ENCODE peak calls at places on chromosomes 1 and 21, in four cellular contexts. One of them, this sample, is unnamed.

GRCh38 chr21:38679531-38679930 is 126.2 kb upstream of the ETS2 start:
- DNase-seq in H1: no peak
- DNase-seq in H9: no peak
- DNase-seq in IMR-90: peak
- DNase-seq in this sample: no peak

GRCh38 chr1:42930178-42931107 is 28.2 kb downstream of the SLC2A1 start:
- DNase-seq in H1: no peak
- DNase-seq in H9: no peak
- DNase-seq in IMR-90: no peak
- DNase-seq in this sample: no peak

GRCh38 chr1:170765712-170766330 is 101.9 kb downstream of the PRRX1 start:
- DNase-seq in H1: no peak
- DNase-seq in H9: no peak
- DNase-seq in IMR-90: peak
- DNase-seq in this sample: peak

GRCh38 chr1:43766086-43766784 is 58.9 kb downstream of the ST3GAL3 start:
- DNase-seq in H1: no peak
- DNase-seq in H9: peak
- DNase-seq in IMR-90: no peak
- DNase-seq in this sample: peak

GRCh38 chr1:110643886-110644285 is 30.9 kb downstream of the KCNA3 start:
- DNase-seq in H1: no peak
- DNase-seq in H9: no peak
- DNase-seq in IMR-90: no peak
- DNase-seq in this sample: no peak

GRCh38 chr1:64387382-64388066 is 82.4 kb upstream of the CACHD1 start:
- DNase-seq in H1: no peak
- DNase-seq in H9: no peak
- DNase-seq in IMR-90: no peak
- DNase-seq in this sample: no peak

GRCh38 chr1:158353333-158354038 is at the start of gene CD1E:
- DNase-seq in H1: no peak
- DNase-seq in H9: no peak
- DNase-seq in IMR-90: no peak
- DNase-seq in this sample: no peak

GRCh38 chr1:213983589-213984386 is 4.0 kb upstream of the PROX1 start:
- DNase-seq in H1: no peak
- DNase-seq in H9: no peak
- DNase-seq in IMR-90: no peak
- DNase-seq in this sample: peak

GRCh38 chr1:156498447-156499193 is 2.0 kb downstream of the MEF2D start:
- DNase-seq in H1: no peak
- DNase-seq in H9: no peak
- DNase-seq in IMR-90: peak
- DNase-seq in this sample: peak

GRCh38 chr21:45554477-45555175 is 12.4 kb upstream of the SLC19A1 start:
- DNase-seq in H1: no peak
- DNase-seq in H9: peak
- DNase-seq in IMR-90: peak
- DNase-seq in this sample: peak

GRCh38 chr1:53735681-53736080 is 3.3 kb downstream of the GLIS1 start:
- DNase-seq in H1: no peak
- DNase-seq in H9: no peak
- DNase-seq in IMR-90: no peak
- DNase-seq in this sample: no peak

GRCh38 chr1:236066828-236067386 is 2.0 kb upstream of the NID1 start:
- DNase-seq in H1: no peak
- DNase-seq in H9: no peak
- DNase-seq in IMR-90: no peak
- DNase-seq in this sample: no peak

GRCh38 chr1:59570524-59570923 is 244.2 kb upstream of the HOOK1 start:
- DNase-seq in H1: no peak
- DNase-seq in H9: no peak
- DNase-seq in IMR-90: peak
- DNase-seq in this sample: no peak

GRCh38 chr1:207828485-207829158 is 76.8 kb downstream of the CD46 start:
- DNase-seq in H1: peak
- DNase-seq in H9: peak
- DNase-seq in IMR-90: peak
- DNase-seq in this sample: peak

GRCh38 chr1:58206749-58207148 is 339.8 kb downstream of the OMA1 start:
- DNase-seq in H1: no peak
- DNase-seq in H9: no peak
- DNase-seq in IMR-90: no peak
- DNase-seq in this sample: no peak

GRCh38 chr1:207049974-207050391 is 1.0 kb downstream of the YOD1 start:
- DNase-seq in H1: no peak
- DNase-seq in H9: no peak
- DNase-seq in IMR-90: peak
- DNase-seq in this sample: peak

GRCh38 chr1:29963946-29964345 is 727.6 kb downstream of the PTPRU start:
- DNase-seq in H1: no peak
- DNase-seq in H9: peak
- DNase-seq in IMR-90: no peak
- DNase-seq in this sample: no peak

GRCh38 chr1:201511396-201511795 is 4.5 kb upstream of the CSRP1 start:
- DNase-seq in H1: no peak
- DNase-seq in H9: no peak
- DNase-seq in IMR-90: no peak
- DNase-seq in this sample: no peak

GRCh38 chr21:42468511-42469131 is 27.4 kb downstream of the RSPH1 start:
- DNase-seq in H1: no peak
- DNase-seq in H9: no peak
- DNase-seq in IMR-90: no peak
- DNase-seq in this sample: peak

GRCh38 chr1:201719812-201720521 is 109.0 kb upstream of the IPO9 start:
- DNase-seq in H1: no peak
- DNase-seq in H9: no peak
- DNase-seq in IMR-90: peak
- DNase-seq in this sample: peak

GRCh38 chr1:8816306-8816705 is 1.1 kb downstream of the RERE start:
- DNase-seq in H1: no peak
- DNase-seq in H9: no peak
- DNase-seq in IMR-90: peak
- DNase-seq in this sample: peak

GRCh38 chr1:43441894-43442632 is 11.7 kb downstream of the HYI start:
- DNase-seq in H1: no peak
- DNase-seq in H9: peak
- DNase-seq in IMR-90: no peak
- DNase-seq in this sample: no peak

GRCh38 chr21:25300632-25301031 is 306.6 kb downstream of the MRPL39 start:
- DNase-seq in H1: no peak
- DNase-seq in H9: no peak
- DNase-seq in IMR-90: no peak
- DNase-seq in this sample: peak

GRCh38 chr1:218516526-218516925 is 171.4 kb downstream of the TGFB2 start:
- DNase-seq in H1: no peak
- DNase-seq in H9: no peak
- DNase-seq in IMR-90: no peak
- DNase-seq in this sample: no peak

GRCh38 chr21:26715878-26716506 is 129.2 kb downstream of the ADAMTS1 start:
- DNase-seq in H1: no peak
- DNase-seq in H9: peak
- DNase-seq in IMR-90: peak
- DNase-seq in this sample: peak

GRCh38 chr21:25639167-25639921 is at the start of gene JAM2:
- DNase-seq in H1: no peak
- DNase-seq in H9: peak
- DNase-seq in IMR-90: peak
- DNase-seq in this sample: peak

GRCh38 chr1:17018849-17019248 is 7.1 kb upstream of the ATP13A2 start:
- DNase-seq in H1: no peak
- DNase-seq in H9: no peak
- DNase-seq in IMR-90: no peak
- DNase-seq in this sample: no peak

GRCh38 chr1:99681583-99681982 is 35.7 kb downstream of the PALMD start:
- DNase-seq in H1: no peak
- DNase-seq in H9: no peak
- DNase-seq in IMR-90: no peak
- DNase-seq in this sample: no peak

GRCh38 chr1:98205291-98206017 is 284.6 kb upstream of the DPYD start:
- DNase-seq in H1: peak
- DNase-seq in H9: no peak
- DNase-seq in IMR-90: no peak
- DNase-seq in this sample: peak

GRCh38 chr1:110687244-110687643 is 12.5 kb upstream of the KCNA3 start:
- DNase-seq in H1: no peak
- DNase-seq in H9: no peak
- DNase-seq in IMR-90: peak
- DNase-seq in this sample: no peak

GRCh38 chr1:50335914-50336313 is 87.3 kb downstream of the DMRTA2 start:
- DNase-seq in H1: no peak
- DNase-seq in H9: no peak
- DNase-seq in IMR-90: no peak
- DNase-seq in this sample: no peak

GRCh38 chr1:165241952-165242351 is 114.6 kb downstream of the LMX1A start:
- DNase-seq in H1: no peak
- DNase-seq in H9: no peak
- DNase-seq in IMR-90: no peak
- DNase-seq in this sample: no peak
- H3K56ac ChIP-seq in H1: no peak
- H3K56ac ChIP-seq in H9: no peak
- H3K56ac ChIP-seq in IMR-90: no peak
- H3K56ac ChIP-seq in this sample: no peak

GRCh38 chr1:227521782-227522181 is 41.6 kb upstream of the ZNF678 start:
- DNase-seq in H1: no peak
- DNase-seq in H9: no peak
- DNase-seq in IMR-90: no peak
- DNase-seq in this sample: no peak

DNA sequence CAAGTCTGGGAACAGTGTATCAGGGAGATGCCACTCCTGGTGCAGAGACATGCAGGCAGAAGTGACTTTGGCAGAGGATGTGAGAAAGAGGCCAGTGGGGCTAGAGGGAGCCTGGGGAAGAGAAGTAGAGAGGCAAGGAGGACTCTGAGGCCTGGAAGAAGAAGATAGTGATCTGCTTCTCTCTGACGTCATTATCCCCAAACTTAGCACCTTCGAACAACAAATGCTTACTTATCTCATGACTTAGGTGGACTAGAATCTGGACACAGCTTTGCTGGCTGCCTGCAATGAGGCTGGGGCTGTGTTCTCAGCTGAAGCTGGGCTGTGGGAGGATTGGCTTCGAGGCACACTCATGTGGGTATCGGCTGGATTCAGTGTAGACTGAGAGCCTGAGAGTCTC is 44.5 kb upstream of the ZNF678 start:
- DNase-seq in H1: no peak
- DNase-seq in H9: no peak
- DNase-seq in IMR-90: no peak
- DNase-seq in this sample: peak
- H4K8ac ChIP-seq in H1: no peak
- H4K8ac ChIP-seq in H9: no peak
- H4K8ac ChIP-seq in IMR-90: no peak
- H4K8ac ChIP-seq in this sample: no peak

GRCh38 chr1:2294661-2295060 is 66.5 kb downstream of the SKI start:
- DNase-seq in H1: no peak
- DNase-seq in H9: no peak
- DNase-seq in IMR-90: no peak
- DNase-seq in this sample: no peak

GRCh38 chr1:2295526-2295925 is 67.4 kb downstream of the SKI start:
- DNase-seq in H1: no peak
- DNase-seq in H9: no peak
- DNase-seq in IMR-90: no peak
- DNase-seq in this sample: no peak

GRCh38 chr1:2290595-2291510 is 62.7 kb downstream of the SKI start:
- DNase-seq in H1: no peak
- DNase-seq in H9: no peak
- DNase-seq in IMR-90: peak
- DNase-seq in this sample: no peak

GRCh38 chr1:2292725-2293450 is 64.8 kb downstream of the SKI start:
- DNase-seq in H1: no peak
- DNase-seq in H9: no peak
- DNase-seq in IMR-90: no peak
- DNase-seq in this sample: no peak

DNA sequence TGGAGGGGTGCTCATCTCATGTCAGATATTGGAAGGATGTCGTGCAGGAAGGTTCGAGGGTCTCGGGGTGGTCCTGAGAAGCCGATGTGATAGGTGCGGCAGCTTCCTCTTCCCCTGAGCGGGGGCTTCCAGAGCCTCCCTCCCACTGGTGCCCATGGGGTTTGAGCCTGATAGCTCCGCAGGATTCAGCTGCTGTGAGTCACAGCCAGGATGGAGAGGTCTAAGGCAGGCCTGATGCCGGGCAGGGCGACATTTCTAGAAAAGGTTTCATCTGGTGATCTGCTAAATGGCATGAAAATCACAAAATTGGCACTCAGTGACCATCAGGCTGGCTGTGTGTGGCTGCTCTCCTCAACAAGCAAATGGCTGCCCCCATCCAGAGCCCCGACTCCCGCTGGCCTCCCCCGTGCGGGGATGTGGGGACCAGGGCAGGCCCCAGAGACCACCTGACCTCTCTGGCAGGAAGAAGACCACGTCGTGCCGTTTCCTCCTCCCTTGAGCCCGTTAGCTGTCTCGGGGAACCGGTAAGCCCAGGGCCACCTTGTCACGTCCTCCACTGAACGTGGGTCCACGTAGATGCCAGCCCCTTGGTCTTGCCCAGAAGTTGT is 66.0 kb downstream of the SKI start:
- DNase-seq in H1: no peak
- DNase-seq in H9: no peak
- DNase-seq in IMR-90: peak
- DNase-seq in this sample: no peak
- H3K4ac ChIP-seq in H1: no peak
- H3K4ac ChIP-seq in H9: no peak
- H3K4ac ChIP-seq in IMR-90: peak
- H3K4ac ChIP-seq in this sample: no peak

DNA sequence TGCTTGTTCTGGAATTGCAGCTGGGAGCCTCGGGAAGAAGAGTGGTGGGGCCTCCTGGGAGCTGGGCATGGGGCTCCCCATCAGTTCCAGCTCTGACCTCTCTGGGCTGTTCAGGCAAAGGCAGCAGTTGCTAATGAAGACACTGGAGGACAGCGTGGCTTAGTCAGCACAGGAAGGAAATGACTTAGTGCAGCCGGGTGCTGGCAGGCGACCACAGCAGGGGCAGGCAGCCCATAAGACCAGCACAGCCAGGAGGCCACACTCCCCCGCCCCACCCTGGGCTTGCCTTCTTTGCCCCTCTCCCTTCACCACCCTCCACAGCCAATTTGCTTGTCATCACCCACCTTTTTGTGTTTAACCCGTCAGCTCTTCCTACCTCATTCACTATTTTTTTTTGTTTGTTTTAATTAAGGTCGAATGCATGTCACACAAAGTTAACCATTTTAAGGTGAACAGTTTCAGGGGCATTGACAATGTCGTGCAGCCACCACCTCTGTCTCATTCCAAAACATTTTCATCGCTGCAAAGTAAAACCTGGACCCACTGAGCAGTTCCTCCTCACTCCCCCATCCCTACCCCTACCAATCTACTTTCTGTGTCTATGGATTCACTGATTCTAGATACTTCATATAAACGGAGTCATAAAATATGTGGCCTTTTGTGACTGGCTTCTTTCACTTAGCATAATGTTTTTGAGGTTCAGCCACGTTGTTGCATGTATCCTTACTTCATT is 10.9 kb downstream of the OLIG2 start:
- DNase-seq in H1: no peak
- DNase-seq in H9: no peak
- DNase-seq in IMR-90: peak
- DNase-seq in this sample: peak
- H3K56ac ChIP-seq in H1: no peak
- H3K56ac ChIP-seq in H9: no peak
- H3K56ac ChIP-seq in IMR-90: no peak
- H3K56ac ChIP-seq in this sample: no peak

This sample was measured in mesendoderm.